ENCODE peak calls at places on chromosomes 12 and 14, in seven cellular contexts. N is body of pancreas, Z is adrenal gland, W is tibial artery, P is ovary, X is PC-3, O is spleen. A is an unnamed sample.

GRCh38 chr14:100900837-100901390 is 2.6 kb downstream of the RTL1 start:
- DNase-seq in N (peak; percentile 54), Z (peak; percentile 79), W (peak; percentile 25), P (peak; percentile 53), X (peak; percentile 48), O (peak; percentile 80), A (no peak)

GRCh38 chr12:57547366-57548315 is 649 bp upstream of the DCTN2 start:
- DNase-seq in N (no peak), Z (no peak), W (no peak), P (no peak), X (no peak), O (no peak), A (no peak)

GRCh38 chr12:9617124-9617523 is 9.4 kb upstream of the KLRB1 start:
- DNase-seq in N (no peak), Z (no peak), W (no peak), P (no peak), X (no peak), O (no peak), A (no peak)

GRCh38 chr14:58703149-58703509 is 65.4 kb downstream of the DACT1 start:
- DNase-seq in N (no peak), Z (no peak), W (no peak), P (no peak), X (no peak), O (no peak), A (no peak)

GRCh38 chr14:85248881-85249635 is 280.9 kb upstream of the FLRT2 start:
- DNase-seq in N (peak; percentile 31), Z (peak; percentile 64), W (no peak), P (peak; percentile 61), X (peak; percentile 43), O (no peak), A (peak; percentile 69)

GRCh38 chr14:51041853-51042252 is 53.1 kb downstream of the TRIM9 start:
- DNase-seq in N (no peak), Z (no peak), W (no peak), P (no peak), X (no peak), O (no peak), A (no peak)

GRCh38 chr12:10607885-10608458 is 5.4 kb downstream of the MAGOHB start:
- DNase-seq in N (no peak), Z (no peak), W (no peak), P (no peak), X (peak; percentile 25), O (no peak), A (peak; percentile 27)

GRCh38 chr14:61609143-61609851 is 86.0 kb upstream of the HIF1A start:
- DNase-seq in N (no peak), Z (peak; percentile 61), W (no peak), P (no peak), X (peak; percentile 87), O (no peak), A (peak; percentile 75)

GRCh38 chr12:93937812-93938211 is 210.6 kb upstream of the PLXNC1 start:
- DNase-seq in N (no peak), Z (no peak), W (no peak), P (no peak), X (no peak), O (no peak), A (no peak)

GRCh38 chr14:29584992-29585391 is 342.7 kb downstream of the PRKD1 start:
- DNase-seq in N (peak; percentile 46), Z (peak; percentile 88), W (peak; percentile 74), P (peak; percentile 62), X (peak; percentile 2), O (no peak), A (peak; percentile 59)

GRCh38 chr14:29587046-29587445 is 340.6 kb downstream of the PRKD1 start:
- DNase-seq in N (no peak), Z (no peak), W (no peak), P (no peak), X (no peak), O (no peak), A (no peak)

DNA sequence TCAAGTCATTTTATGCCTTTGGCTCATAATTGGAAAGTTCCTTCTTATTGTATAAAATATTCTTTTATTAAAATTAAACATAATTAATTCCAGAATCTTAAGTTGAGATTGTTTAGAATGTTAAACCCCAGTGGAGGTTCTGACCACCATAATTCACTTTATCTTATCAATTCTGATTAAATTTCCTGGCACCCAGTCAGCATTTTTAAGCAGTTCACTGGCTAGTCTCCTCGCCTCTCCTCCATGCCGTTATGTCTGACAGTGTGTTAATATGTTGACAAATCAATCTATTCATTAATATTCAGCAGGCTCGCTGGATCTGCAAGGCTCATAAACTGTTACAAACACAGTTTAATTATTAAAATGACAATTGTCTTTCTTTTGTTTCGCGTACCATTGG is 339.9 kb downstream of the PRKD1 start:
- DNase-seq in N (no peak), Z (no peak), W (no peak), P (no peak), X (no peak), O (no peak), A (no peak)
- TF ChIP-seq CTCF in N (no peak), Z (no peak), W (no peak), P (no peak), X (no peak), O (no peak), A (no peak)

GRCh38 chr14:92785601-92786426 is 8.3 kb upstream of the GOLGA5 start:
- DNase-seq in N (peak; percentile 58), Z (peak; percentile 82), W (no peak), P (peak; percentile 71), X (peak; percentile 53), O (no peak), A (peak; percentile 86)

GRCh38 chr14:92783813-92784431 is 10.2 kb upstream of the GOLGA5 start:
- DNase-seq in N (peak; percentile 41), Z (no peak), W (no peak), P (peak; percentile 47), X (peak; percentile 85), O (no peak), A (peak; percentile 76)

GRCh38 chr14:92789457-92790089 is 4.5 kb upstream of the GOLGA5 start:
- DNase-seq in N (no peak), Z (no peak), W (no peak), P (no peak), X (no peak), O (no peak), A (peak; percentile 24)

GRCh38 chr14:92787554-92787953 is 6.6 kb upstream of the GOLGA5 start:
- DNase-seq in N (no peak), Z (no peak), W (no peak), P (no peak), X (no peak), O (no peak), A (no peak)

GRCh38 chr14:92786427-92786756 is 7.7 kb upstream of the GOLGA5 start:
- DNase-seq in N (no peak), Z (no peak), W (no peak), P (no peak), X (no peak), O (no peak), A (no peak)
- H3K4me3 ChIP-seq in N (no peak overlapping the region), Z (no peak overlapping the region), W (no peak overlapping the region), P (no peak overlapping the region), X (no peak overlapping the region), O (no peak overlapping the region), A (no peak overlapping the region)

DNA sequence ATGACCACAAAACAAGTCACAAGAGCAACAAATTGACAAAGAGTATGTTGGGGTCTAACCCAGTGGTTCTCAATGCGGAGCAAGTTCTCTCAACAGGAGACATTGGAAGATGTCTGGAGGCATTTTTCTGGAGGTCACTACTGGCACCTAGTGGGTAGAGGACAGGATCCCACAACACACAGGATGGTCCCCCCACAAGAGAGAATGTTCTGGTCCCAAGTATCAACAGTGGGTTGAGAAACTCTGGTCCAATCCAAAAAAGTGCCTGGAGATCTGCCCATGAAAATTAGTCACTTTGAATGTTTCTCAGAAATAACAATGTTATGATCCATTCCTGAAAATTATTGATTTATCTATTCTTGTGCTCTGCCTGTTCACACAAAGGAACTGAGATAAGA is 3.3 kb downstream of the SSH1 start:
- DNase-seq in N (no peak), Z (peak; percentile 73), W (peak; percentile 83), P (peak; percentile 64), X (peak; percentile 73), O (peak; percentile 3), A (peak; percentile 98)
- TF ChIP-seq CTCF in N (peak; percentile 14), Z (peak; percentile 35), W (peak; percentile 47), P (no peak), X (peak; percentile 47), O (no peak), A (peak; percentile 57)

DNA sequence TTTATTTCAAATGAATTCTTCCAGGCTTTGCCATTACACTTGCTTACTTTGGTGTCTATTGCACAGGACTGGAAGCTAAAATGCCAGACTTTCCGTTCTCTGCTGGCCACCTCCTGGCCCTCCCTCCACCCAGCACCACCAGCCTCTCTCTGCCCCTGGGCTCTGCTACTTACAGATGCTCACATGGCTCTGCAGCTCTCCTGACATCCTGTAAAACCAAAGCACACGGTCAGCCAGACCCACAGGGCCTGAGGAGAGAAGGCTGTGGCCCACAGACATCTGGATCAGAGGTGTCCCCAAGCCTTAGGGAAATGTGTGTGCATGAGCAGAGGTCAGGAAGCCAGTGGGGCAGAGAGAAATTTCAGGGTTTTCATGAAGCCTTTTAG is 11.6 kb upstream of the KRT1 start:
- DNase-seq in N (no peak), Z (no peak), W (no peak), P (no peak), X (no peak), O (no peak), A (no peak)
- H3K4me3 ChIP-seq in N (no peak overlapping the region), Z (no peak overlapping the region), W (no peak overlapping the region), P (no peak overlapping the region), X (no peak overlapping the region), O (no peak overlapping the region), A (no peak overlapping the region)

GRCh38 chr14:106209745-106210144 is 683.4 kb downstream of the TMEM121 start:
- DNase-seq in N (no peak), Z (no peak), W (no peak), P (no peak), X (no peak), O (no peak), A (no peak)

GRCh38 chr14:106207316-106207715 is 680.9 kb downstream of the TMEM121 start:
- DNase-seq in N (no peak), Z (no peak), W (no peak), P (no peak), X (no peak), O (no peak), A (no peak)

GRCh38 chr14:106211489-106211888 is 685.1 kb downstream of the TMEM121 start:
- DNase-seq in N (no peak), Z (no peak), W (no peak), P (no peak), X (no peak), O (no peak), A (no peak)

GRCh38 chr14:106208794-106209193 is 682.4 kb downstream of the TMEM121 start:
- DNase-seq in N (no peak), Z (no peak), W (no peak), P (no peak), X (no peak), O (no peak), A (no peak)

DNA sequence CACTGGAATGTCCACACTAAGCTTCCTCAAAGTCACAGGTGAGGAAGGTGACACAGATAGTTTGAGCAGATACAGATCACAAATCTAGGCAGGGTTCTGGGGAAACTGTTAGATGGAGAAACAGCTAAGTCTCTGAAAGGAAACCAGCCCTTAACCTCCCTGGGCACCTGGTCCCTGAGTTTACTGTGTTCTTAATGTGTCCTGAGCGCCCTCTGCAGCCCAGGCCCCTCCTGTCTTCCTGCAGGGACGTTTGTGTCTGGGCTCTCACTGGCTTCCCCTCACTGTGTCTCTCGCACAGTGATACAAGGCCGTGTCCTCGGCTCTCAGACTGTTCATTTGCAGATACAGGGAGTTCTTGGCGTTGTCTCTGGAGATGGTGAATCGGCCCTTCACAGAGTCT is 684.3 kb downstream of the TMEM121 start:
- DNase-seq in N (no peak), Z (no peak), W (no peak), P (no peak), X (no peak), O (no peak), A (no peak)
- TF ChIP-seq CTCF in N (no peak), Z (no peak), W (no peak), P (no peak), X (no peak), O (no peak), A (no peak)

A was measured in fibroblast of mammary gland.